ENCODE peak calls at places on chromosomes 2 and 18, in six cellular contexts. E, J, Q, Z, G and K are unnamed samples.

GRCh38 chr2:239369631-239370161 is 31.1 kb downstream of the HDAC4 start:
- DNase-seq in G (no peak), J (peak; percentile 87), E (no peak), Z (peak; percentile 56), Q (peak; percentile 40), K (no peak)

GRCh38 chr2:210072922-210073509 is 70.6 kb downstream of the RPE start:
- DNase-seq in Q (no peak), Z (no peak), E (peak; percentile 60), J (peak; percentile 45), G (no peak), K (no peak)

GRCh38 chr2:3479430-3480320 is 39.7 kb downstream of the ADI1 start:
- DNase-seq in Q (no peak), E (no peak), Z (no peak), G (no peak), J (no peak), K (no peak)

GRCh38 chr2:199718074-199718473 is 132.9 kb downstream of the FTCDNL1 start:
- DNase-seq in Z (no peak), Q (no peak), G (no peak), J (no peak), E (no peak), K (no peak)

GRCh38 chr18:79705272-79705671 is 25.7 kb downstream of the CTDP1 start:
- DNase-seq in E (no peak), G (no peak), Q (no peak), Z (no peak), J (no peak), K (no peak)

GRCh38 chr18:60452424-60452823 is 79.8 kb upstream of the MC4R start:
- DNase-seq in Z (no peak), E (peak; percentile 3), G (no peak), J (no peak), Q (no peak), K (no peak)

GRCh38 chr18:41545091-41545888 is 409.7 kb upstream of the PIK3C3 start:
- DNase-seq in Z (no peak), Q (no peak), G (no peak), J (no peak), E (no peak), K (no peak)

GRCh38 chr2:37871453-37872191 is 53.5 kb upstream of the RMDN2 start:
- DNase-seq in G (no peak), Q (no peak), Z (no peak), J (peak; percentile 57), E (peak; percentile 81), K (no peak)

GRCh38 chr18:6521804-6522418 is 107.2 kb upstream of the L3MBTL4 start:
- DNase-seq in J (peak; percentile 71), Q (peak; percentile 54), G (no peak), E (peak; percentile 47), Z (no peak), K (no peak)

GRCh38 chr2:69082430-69082997 is 69.5 kb downstream of the ANTXR1 start:
- DNase-seq in Z (peak; percentile 46), E (peak; percentile 90), J (peak; percentile 18), Q (no peak), G (no peak), K (no peak)

GRCh38 chr2:209321076-209321475 is 102.8 kb upstream of the MAP2 start:
- DNase-seq in Z (no peak), E (peak; percentile 41), G (no peak), Q (no peak), J (no peak), K (no peak)

GRCh38 chr2:28414583-28414982 is 21.9 kb downstream of the FOSL2 start:
- DNase-seq in Z (peak; percentile 20), Q (no peak), J (no peak), E (no peak), G (no peak), K (no peak)

GRCh38 chr2:188414412-188414811 is 122.7 kb downstream of the GULP1 start:
- DNase-seq in J (no peak), E (peak; percentile 52), G (no peak), Q (no peak), Z (no peak), K (no peak)

GRCh38 chr2:151978709-151979108 is 120.1 kb downstream of the CACNB4 start:
- DNase-seq in Q (no peak), J (no peak), E (no peak), Z (no peak), G (no peak), K (no peak)

GRCh38 chr2:206989306-206989705 is 50.0 kb downstream of the CPO start:
- DNase-seq in J (peak; percentile 51), Z (peak; percentile 36), G (no peak), Q (no peak), E (no peak), K (no peak)

GRCh38 chr18:22422909-22423548 is 5.3 kb upstream of the CTAGE1 start:
- DNase-seq in E (peak; percentile 87), Q (no peak), J (no peak), G (no peak), Z (peak; percentile 47), K (no peak)

GRCh38 chr2:33015421-33016142 is 68.8 kb downstream of the LTBP1 start:
- DNase-seq in J (no peak), Q (no peak), E (peak; percentile 82), G (no peak), Z (no peak), K (no peak)

GRCh38 chr18:23964282-23965238 is 50.0 kb upstream of the TTC39C start:
- DNase-seq in E (no peak), G (no peak), J (peak; percentile 52), Z (no peak), Q (no peak), K (no peak)

GRCh38 chr2:119983108-119983507 is 29.8 kb upstream of the EPB41L5 start:
- DNase-seq in Q (no peak), J (no peak), E (no peak), Z (no peak), G (no peak), K (no peak)

GRCh38 chr2:60885683-60886082 is 4.3 kb downstream of the REL start:
- DNase-seq in Z (no peak), Q (no peak), E (no peak), J (no peak), G (no peak), K (no peak)

GRCh38 chr2:231605607-231606091 is 13.0 kb downstream of the TEX44 start:
- DNase-seq in Q (no peak), G (no peak), E (no peak), J (no peak), Z (no peak), K (no peak)

GRCh38 chr2:86518498-86518897 is 44.7 kb downstream of the CHMP3 start:
- DNase-seq in Z (no peak), Q (no peak), G (no peak), J (peak; percentile 15), E (no peak), K (no peak)

GRCh38 chr18:23634692-23635091 is 28.0 kb downstream of the ANKRD29 start:
- DNase-seq in Z (no peak), J (no peak), G (no peak), E (no peak), Q (no peak), K (no peak)

GRCh38 chr2:163554864-163555263 is 180.9 kb downstream of the FIGN start:
- DNase-seq in Q (no peak), J (no peak), E (no peak), G (no peak), Z (no peak), K (no peak)

GRCh38 chr2:220572385-220572784 is 945.0 kb downstream of the SLC4A3 start:
- DNase-seq in Z (no peak), E (peak; percentile 73), G (no peak), J (no peak), Q (no peak), K (no peak)

GRCh38 chr2:32715391-32715841 is 87.6 kb downstream of the TTC27 start:
- DNase-seq in G (no peak), E (peak; percentile 15), J (peak; percentile 74), Q (no peak), Z (no peak), K (no peak)

GRCh38 chr18:78770149-78771139 is 209.2 kb upstream of the SALL3 start:
- DNase-seq in Q (no peak), E (no peak), Z (no peak), G (no peak), J (no peak), K (no peak)

GRCh38 chr2:36770542-36771287 is 74.2 kb downstream of the VIT start:
- DNase-seq in G (no peak), E (peak; percentile 18), J (peak; percentile 62), Q (no peak), Z (no peak), K (no peak)

GRCh38 chr2:241659150-241659739 is 21.8 kb downstream of the ATG4B start:
- DNase-seq in Z (no peak), E (peak; percentile 73), G (no peak), Q (no peak), J (peak; percentile 57), K (peak; percentile 37)

GRCh38 chr2:141767051-141767450 is 363.8 kb downstream of the LRP1B start:
- DNase-seq in E (peak; percentile 17), Q (no peak), Z (no peak), G (no peak), J (no peak), K (no peak)

GRCh38 chr18:53861185-53861584 is 363.3 kb downstream of the MBD2 start:
- DNase-seq in Q (no peak), Z (no peak), G (no peak), E (peak; percentile 1), J (no peak), K (no peak)

GRCh38 chr18:53862921-53863320 is 361.5 kb downstream of the MBD2 start:
- DNase-seq in E (no peak), G (no peak), J (no peak), Q (no peak), Z (no peak), K (no peak)

GRCh38 chr18:53864758-53865157 is 359.7 kb downstream of the MBD2 start:
- DNase-seq in G (no peak), J (no peak), E (no peak), Z (no peak), Q (no peak), K (no peak)
- TF ChIP-seq CTCF in G (no peak), J (no peak), E (no peak), Z (no peak), Q (no peak), K (no peak)

DNA sequence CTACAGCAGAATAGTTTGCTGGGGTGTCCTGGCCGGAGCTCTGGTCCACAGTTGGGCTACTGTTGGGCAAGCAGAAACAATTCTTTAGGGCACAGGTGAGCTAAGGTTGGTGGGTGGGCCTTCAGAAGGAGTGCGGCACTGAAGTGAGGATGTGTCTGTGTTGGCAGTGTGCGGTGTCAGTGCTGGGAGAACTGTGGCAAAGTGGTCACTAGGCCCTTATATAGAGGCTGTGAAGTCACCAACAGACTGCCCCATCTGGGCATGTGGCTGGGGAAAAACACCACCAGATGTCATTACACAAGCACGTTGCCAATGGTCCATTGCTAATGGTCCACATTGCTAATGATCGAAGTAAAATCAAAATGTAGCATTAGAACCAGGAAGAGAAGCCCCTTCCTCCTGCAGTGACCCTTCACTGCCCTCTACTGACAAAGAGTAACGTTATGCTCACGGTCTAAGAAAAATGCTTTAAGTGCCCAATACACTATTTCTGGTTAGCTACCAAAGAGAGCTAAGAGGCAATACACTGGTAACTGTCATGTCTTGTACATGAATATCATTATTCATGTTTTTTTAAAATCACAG is 21.3 kb downstream of the SCN1A start:
- DNase-seq in Q (no peak), G (no peak), E (peak; percentile 23), Z (no peak), J (peak; percentile 28), K (no peak)
- TF ChIP-seq CTCF in Q (no peak), G (no peak), E (peak; percentile 45), Z (no peak), J (peak; percentile 23), K (no peak)

GRCh38 chr18:55522011-55522410 is 66.0 kb downstream of the TCF4 start:
- DNase-seq in J (peak; percentile 62), G (no peak), Q (no peak), Z (no peak), E (no peak), K (no peak)
- TF ChIP-seq CTCF in J (peak; percentile 62), G (no peak), Q (no peak), Z (no peak), E (peak; percentile 38), K (no peak)

GRCh38 chr18:77711096-77711495 is 461.4 kb downstream of the GALR1 start:
- DNase-seq in E (no peak), J (no peak), G (no peak), Q (no peak), Z (no peak), K (no peak)
- TF ChIP-seq CTCF in E (peak; percentile 5), J (peak; percentile 14), G (no peak), Q (no peak), Z (no peak), K (no peak)